ENCODE peak calls at places on chromosomes 12 and 14, in ten cellular contexts. S is lower lobe of right lung, Y is AG09309, J is MCF 10A, D is bronchial epithelial cell, N is uterus, F is pancreas, L is tibial nerve, M is Peyer's patch, K is fibroblast of the aortic adventitia. Z is an unnamed sample.

GRCh38 chr12:14931359-14931758 is 7.0 kb downstream of the ERP27 start:
- DNase-seq in K (no peak), L (no peak), J (no peak), F (no peak), M (no peak), S (no peak), D (no peak), Y (no peak), N (no peak), Z (no peak)

GRCh38 chr14:23469127-23469905 is at the start of gene NGDN:
- DNase-seq in Y (peak; percentile 100), L (peak; percentile 93), M (peak; percentile 97), S (peak; percentile 93), K (peak; percentile 100), D (peak; percentile 100), J (peak; percentile 100), F (peak; percentile 97), N (peak; percentile 96), Z (peak; percentile 84)

GRCh38 chr14:89540830-89541470 is 123.9 kb upstream of the FOXN3 start:
- DNase-seq in N (no peak), F (no peak), J (peak; percentile 29), K (peak; percentile 70), M (no peak), D (peak; percentile 82), S (no peak), L (no peak), Y (peak; percentile 73), Z (no peak)

GRCh38 chr14:55430024-55430690 is 10.3 kb downstream of the TBPL2 start:
- DNase-seq in S (no peak), J (peak; percentile 87), N (no peak), L (no peak), F (peak; percentile 36), Y (peak; percentile 63), K (peak; percentile 87), D (peak; percentile 95), M (peak; percentile 66), Z (no peak)

GRCh38 chr12:48824112-48824511 is 5.8 kb downstream of the CACNB3 start:
- DNase-seq in J (peak; percentile 62), S (peak; percentile 59), D (peak; percentile 96), Y (no peak), M (no peak), N (no peak), L (no peak), F (no peak), K (no peak), Z (no peak)

GRCh38 chr14:46048127-46048526 is 603.5 kb downstream of the RPL10L start:
- DNase-seq in D (peak; percentile 37), M (no peak), F (peak; percentile 11), J (peak; percentile 61), Y (no peak), L (no peak), K (no peak), N (no peak), S (no peak), Z (no peak)

GRCh38 chr14:38209572-38210159 is 2.0 kb downstream of the SSTR1 start:
- DNase-seq in F (peak; percentile 12), L (no peak), S (peak; percentile 43), K (no peak), M (no peak), N (no peak), Y (no peak), D (no peak), J (no peak), Z (no peak)

GRCh38 chr12:59234391-59234790 is 314.1 kb upstream of the LRIG3 start:
- DNase-seq in L (no peak), Y (no peak), S (no peak), N (no peak), D (no peak), K (no peak), F (no peak), M (no peak), J (no peak), Z (no peak)

GRCh38 chr12:111773801-111774551 is 7.2 kb downstream of the ALDH2 start:
- DNase-seq in S (peak; percentile 81), N (peak; percentile 87), F (peak; percentile 45), J (peak; percentile 95), D (peak; percentile 90), L (peak; percentile 55), K (peak; percentile 97), M (peak; percentile 88), Y (peak; percentile 76), Z (no peak)

GRCh38 chr12:15688202-15688736 is 100.9 kb downstream of the EPS8 start:
- DNase-seq in Y (no peak), D (no peak), L (peak; percentile 73), N (no peak), K (no peak), S (peak; percentile 82), J (peak; percentile 45), F (peak; percentile 32), M (peak; percentile 73), Z (no peak)

DNA sequence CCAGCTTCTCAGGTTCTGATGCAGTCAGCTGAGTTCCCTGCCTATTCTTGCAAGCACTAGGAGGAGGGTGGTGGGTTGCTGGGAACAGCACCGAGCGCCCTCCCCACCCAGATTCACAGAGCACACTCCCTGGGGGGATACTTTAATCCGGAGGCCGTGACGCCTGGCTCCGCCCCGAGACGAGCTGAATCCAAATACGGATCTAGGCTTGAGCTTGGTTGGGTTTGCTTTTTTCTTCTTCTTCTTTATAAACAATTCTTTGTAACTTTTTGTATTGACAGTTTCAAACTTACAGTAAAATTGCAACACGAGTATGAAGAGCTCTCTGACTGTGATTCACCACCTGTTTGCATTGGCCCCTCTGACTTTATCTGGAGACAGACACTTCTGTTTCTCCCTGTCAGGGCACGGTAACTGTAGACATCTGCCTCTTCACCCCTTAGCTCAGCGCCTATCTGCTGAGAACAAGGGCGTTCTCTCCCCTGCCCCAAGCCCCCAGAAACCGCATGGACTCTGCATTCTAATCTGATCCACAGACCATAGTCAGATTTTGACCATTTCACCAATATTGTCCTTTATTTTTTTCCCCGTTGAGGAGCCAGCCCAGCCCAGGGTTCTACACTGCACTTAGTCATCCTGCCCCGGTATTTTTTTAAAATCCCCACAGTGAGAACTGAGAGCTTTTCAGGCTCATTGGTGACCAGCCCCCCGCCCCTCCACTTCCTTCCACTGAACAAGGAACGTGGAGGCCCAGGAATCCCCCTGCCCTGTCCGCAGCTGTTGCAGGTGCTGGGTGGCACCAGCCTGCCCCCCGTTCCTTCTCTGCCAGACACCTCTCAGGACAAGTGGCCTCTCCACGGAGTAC is 11.5 kb downstream of the RHOF start:
- DNase-seq in F (no peak), N (no peak), L (no peak), K (peak; percentile 39), M (no peak), S (no peak), Y (no peak), J (peak; percentile 61), D (peak; percentile 73), Z (peak; percentile 55)
- TF ChIP-seq CTCF in F (no peak), N (no peak), L (no peak), K (no peak), M (no peak), S (no peak), Y (no peak), J (no peak), D (no peak), Z (no peak)

DNA sequence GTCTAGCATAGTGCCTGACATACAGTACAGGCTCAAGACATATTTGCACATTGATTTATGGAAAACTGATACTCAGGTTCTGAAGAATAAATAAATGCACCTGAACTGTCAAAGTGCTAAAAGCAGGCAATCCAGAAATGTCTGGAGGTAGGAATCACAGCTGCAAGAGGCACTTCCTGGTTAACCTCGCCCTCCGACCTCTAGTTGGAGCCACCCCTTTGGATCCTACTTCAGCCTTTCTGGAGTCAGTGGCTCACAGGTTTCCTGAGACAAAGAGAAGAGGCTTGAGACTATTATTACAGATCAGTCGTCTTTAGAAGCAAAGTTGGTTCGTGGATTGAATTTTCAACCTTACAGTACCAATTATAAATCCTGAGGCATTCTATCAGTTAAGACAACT is 13.0 kb downstream of the TCP11L2 start:
- DNase-seq in D (no peak), Y (no peak), K (no peak), S (no peak), M (no peak), J (no peak), F (no peak), L (no peak), N (no peak), Z (no peak)
- TF ChIP-seq CTCF in D (no peak), Y (no peak), K (no peak), S (no peak), M (peak; percentile 3), J (no peak), F (no peak), L (no peak), N (no peak), Z (no peak)

GRCh38 chr12:54021006-54021405 is 7.2 kb upstream of the HOXC6 start:
- DNase-seq in S (no peak), L (no peak), D (no peak), Y (no peak), F (no peak), J (no peak), K (no peak), M (no peak), N (no peak), Z (no peak)

GRCh38 chr12:54022960-54023884 is 5.0 kb upstream of the HOXC6 start:
- DNase-seq in N (no peak), S (no peak), K (no peak), F (no peak), Y (no peak), J (no peak), L (no peak), D (no peak), M (no peak), Z (no peak)

GRCh38 chr12:54020587-54020969 is 7.7 kb upstream of the HOXC6 start:
- DNase-seq in J (no peak), D (no peak), L (no peak), N (no peak), S (no peak), M (no peak), K (no peak), F (no peak), Y (no peak), Z (no peak)

GRCh38 chr12:54019924-54020586 is 8.2 kb upstream of the HOXC6 start:
- DNase-seq in J (peak; percentile 33), S (no peak), K (no peak), D (no peak), M (no peak), N (no peak), L (no peak), F (no peak), Y (no peak), Z (no peak)

GRCh38 chr12:54021432-54022013 is 6.7 kb upstream of the HOXC6 start:
- DNase-seq in S (no peak), J (no peak), N (no peak), D (peak; percentile 6), F (no peak), M (no peak), L (no peak), K (no peak), Y (no peak), Z (no peak)
- TF ChIP-seq CTCF in S (no peak), J (peak; percentile 22), N (no peak), D (peak; percentile 37), F (no peak), M (no peak), L (peak; percentile 33), K (no peak), Y (no peak), Z (no peak)

DNA sequence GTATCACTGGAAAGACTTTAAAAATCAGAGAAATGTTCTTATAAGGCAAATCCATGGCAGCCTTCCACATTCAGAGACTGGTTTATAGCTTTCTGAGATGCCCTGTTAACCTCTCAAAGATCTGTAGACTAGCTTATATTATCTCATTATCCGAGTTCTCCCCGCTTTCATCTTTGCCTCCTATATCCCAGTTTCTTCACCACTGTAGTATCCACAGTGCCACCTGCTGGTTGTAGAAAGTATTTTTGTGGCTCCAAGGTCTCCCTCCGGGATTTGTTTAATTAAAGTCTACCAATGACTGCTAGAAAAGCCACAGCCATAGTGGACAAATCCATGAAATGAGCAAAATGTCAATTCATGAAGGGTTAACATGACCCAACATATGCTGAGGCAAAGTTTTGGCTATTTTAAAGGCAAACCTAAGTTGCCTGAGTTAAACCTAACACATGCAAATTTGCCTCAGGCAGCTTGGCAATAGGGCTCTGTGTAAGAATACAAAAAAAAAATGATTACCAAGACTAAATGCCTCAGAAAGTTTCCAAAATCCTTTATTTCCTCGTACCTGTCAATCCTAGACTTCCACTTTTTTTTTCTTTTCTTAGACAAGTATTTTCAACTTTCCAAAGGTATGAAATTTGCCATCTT is 218.8 kb upstream of the BMP4 start:
- DNase-seq in S (no peak), F (peak; percentile 73), Y (no peak), D (peak; percentile 68), J (peak; percentile 84), N (peak; percentile 52), L (peak; percentile 47), K (peak; percentile 85), M (peak; percentile 83), Z (no peak)
- TF ChIP-seq CTCF in S (peak; percentile 89), F (peak; percentile 81), Y (peak; percentile 77), D (peak; percentile 60), J (peak; percentile 80), N (peak; percentile 81), L (peak; percentile 87), K (peak; percentile 75), M (peak; percentile 94), Z (peak; percentile 65)

Z was measured in natural killer cell.